ENCODE peak calls at places on chromosome 19, in five cellular contexts. One of them, this sample, is unnamed.

GRCh38 chr19:34499155-34499834 is 17.7 kb downstream of the WTIP start:
- DNase-seq in tibial artery: peak; percentile 16
- DNase-seq in psoas muscle: no peak
- DNase-seq in mesendoderm: no peak
- DNase-seq in aorta: peak; percentile 44
- DNase-seq in this sample: no peak

GRCh38 chr19:33434090-33434885 is 60.8 kb downstream of the CEBPG start:
- DNase-seq in tibial artery: no peak
- DNase-seq in mesendoderm: no peak
- DNase-seq in aorta: peak; percentile 62
- DNase-seq in psoas muscle: no peak
- DNase-seq in this sample: peak; percentile 27

GRCh38 chr19:51793994-51794393 is 963 bp upstream of the FPR3 start:
- DNase-seq in psoas muscle: no peak
- DNase-seq in tibial artery: no peak
- DNase-seq in aorta: no peak
- DNase-seq in mesendoderm: no peak
- DNase-seq in this sample: no peak

GRCh38 chr19:5302396-5302795 is 38.2 kb downstream of the PTPRS start:
- DNase-seq in tibial artery: no peak
- DNase-seq in mesendoderm: no peak
- DNase-seq in aorta: no peak
- DNase-seq in psoas muscle: no peak
- DNase-seq in this sample: no peak

GRCh38 chr19:12331211-12331941 is 2.1 kb downstream of the ZNF563 start:
- DNase-seq in aorta: no peak
- DNase-seq in mesendoderm: no peak
- DNase-seq in tibial artery: no peak
- DNase-seq in psoas muscle: no peak
- DNase-seq in this sample: no peak

GRCh38 chr19:30667746-30668145 is 295.6 kb downstream of the ZNF536 start:
- DNase-seq in psoas muscle: no peak
- DNase-seq in tibial artery: no peak
- DNase-seq in aorta: no peak
- DNase-seq in mesendoderm: no peak
- DNase-seq in this sample: no peak

GRCh38 chr19:56837892-56838679 is 2.4 kb downstream of the PEG3 start:
- DNase-seq in aorta: peak; percentile 90
- DNase-seq in tibial artery: peak; percentile 80
- DNase-seq in psoas muscle: peak; percentile 73
- DNase-seq in mesendoderm: peak; percentile 88
- DNase-seq in this sample: peak; percentile 31

GRCh38 chr19:40605201-40605971 is 4.2 kb downstream of the LTBP4 start:
- DNase-seq in mesendoderm: peak; percentile 79
- DNase-seq in aorta: peak; percentile 87
- DNase-seq in psoas muscle: peak; percentile 72
- DNase-seq in tibial artery: peak; percentile 66
- DNase-seq in this sample: peak; percentile 94

GRCh38 chr19:6233827-6234511 is 45.8 kb downstream of the MLLT1 start:
- DNase-seq in tibial artery: no peak
- DNase-seq in psoas muscle: peak; percentile 56
- DNase-seq in mesendoderm: no peak
- DNase-seq in aorta: peak; percentile 82
- DNase-seq in this sample: no peak

GRCh38 chr19:57559008-57559403 is 657 bp downstream of the ZNF550 start:
- DNase-seq in mesendoderm: peak; percentile 56
- DNase-seq in tibial artery: no peak
- DNase-seq in psoas muscle: no peak
- DNase-seq in aorta: no peak
- DNase-seq in this sample: no peak

GRCh38 chr19:30325657-30326056 is 46.5 kb upstream of the ZNF536 start:
- DNase-seq in mesendoderm: no peak
- DNase-seq in aorta: no peak
- DNase-seq in psoas muscle: no peak
- DNase-seq in tibial artery: no peak
- DNase-seq in this sample: no peak

GRCh38 chr19:50720181-50720920 is 749 bp upstream of the SHANK1 start:
- DNase-seq in tibial artery: no peak
- DNase-seq in aorta: no peak
- DNase-seq in psoas muscle: no peak
- DNase-seq in mesendoderm: no peak
- DNase-seq in this sample: no peak

GRCh38 chr19:34733266-34733825 is 697 bp upstream of the ZNF181 start:
- DNase-seq in mesendoderm: peak; percentile 78
- DNase-seq in psoas muscle: peak; percentile 49
- DNase-seq in aorta: peak; percentile 80
- DNase-seq in tibial artery: peak; percentile 61
- DNase-seq in this sample: no peak

GRCh38 chr19:34461375-34462100 is 20.0 kb upstream of the WTIP start:
- DNase-seq in aorta: no peak
- DNase-seq in mesendoderm: no peak
- DNase-seq in psoas muscle: no peak
- DNase-seq in tibial artery: peak; percentile 22
- DNase-seq in this sample: no peak

GRCh38 chr19:55179570-55180484 is at the start of gene SYT5:
- DNase-seq in mesendoderm: peak; percentile 55
- DNase-seq in psoas muscle: no peak
- DNase-seq in tibial artery: no peak
- DNase-seq in aorta: no peak
- DNase-seq in this sample: peak; percentile 63

GRCh38 chr19:18807861-18808331 is 16.8 kb upstream of the COMP start:
- DNase-seq in aorta: peak; percentile 81
- DNase-seq in tibial artery: peak; percentile 79
- DNase-seq in psoas muscle: peak; percentile 61
- DNase-seq in mesendoderm: no peak
- DNase-seq in this sample: no peak

GRCh38 chr19:55795021-55795420 is 26.1 kb downstream of the RFPL4AL1 start:
- DNase-seq in psoas muscle: no peak
- DNase-seq in tibial artery: no peak
- DNase-seq in mesendoderm: no peak
- DNase-seq in aorta: no peak
- DNase-seq in this sample: no peak

GRCh38 chr19:51179297-51179696 is 37.2 kb downstream of the SIGLEC7 start:
- DNase-seq in psoas muscle: no peak
- DNase-seq in tibial artery: no peak
- DNase-seq in mesendoderm: no peak
- DNase-seq in aorta: no peak
- DNase-seq in this sample: no peak

GRCh38 chr19:2726904-2727639 is 5.9 kb upstream of the DIRAS1 start:
- DNase-seq in mesendoderm: no peak
- DNase-seq in aorta: no peak
- DNase-seq in tibial artery: no peak
- DNase-seq in psoas muscle: no peak
- DNase-seq in this sample: no peak
- H3K4me1 ChIP-seq in mesendoderm: no peaks in the 10 kb centered on the region
- H3K4me1 ChIP-seq in aorta: no peaks in the 10 kb centered on the region
- H3K4me1 ChIP-seq in tibial artery: peaks cover 15% of the 10 kb centered on the region
- H3K4me1 ChIP-seq in psoas muscle: no peaks in the 10 kb centered on the region
- H3K4me1 ChIP-seq in this sample: no peaks in the 10 kb centered on the region

DNA sequence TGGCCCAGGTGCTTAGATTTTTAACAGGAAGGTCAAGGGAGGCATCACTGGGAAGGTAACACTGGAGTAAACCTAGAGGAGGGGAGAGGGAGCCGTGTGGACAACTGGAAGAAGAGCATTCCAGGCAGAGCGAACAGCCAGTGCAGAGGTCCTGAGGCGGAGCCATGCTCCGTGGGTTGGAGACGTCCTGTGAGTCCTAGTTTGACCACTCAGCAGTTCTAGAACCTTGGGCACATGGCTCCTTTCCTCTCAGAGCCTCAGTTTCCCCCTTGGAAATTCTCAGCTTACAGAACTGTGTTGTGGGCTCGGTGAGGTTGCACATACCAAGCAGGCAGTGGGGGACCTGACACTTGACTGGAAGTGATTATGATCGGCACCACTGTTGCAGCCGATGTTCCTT is 130.9 kb downstream of the DPF1 start:
- DNase-seq in mesendoderm: no peak
- DNase-seq in aorta: no peak
- DNase-seq in tibial artery: no peak
- DNase-seq in psoas muscle: no peak
- DNase-seq in this sample: no peak
- H3K4me3 ChIP-seq in mesendoderm: no peak overlapping the region
- H3K4me3 ChIP-seq in aorta: no peak overlapping the region
- H3K4me3 ChIP-seq in tibial artery: no peak overlapping the region
- H3K4me3 ChIP-seq in psoas muscle: no peak overlapping the region
- H3K4me3 ChIP-seq in this sample: no peak overlapping the region

DNA sequence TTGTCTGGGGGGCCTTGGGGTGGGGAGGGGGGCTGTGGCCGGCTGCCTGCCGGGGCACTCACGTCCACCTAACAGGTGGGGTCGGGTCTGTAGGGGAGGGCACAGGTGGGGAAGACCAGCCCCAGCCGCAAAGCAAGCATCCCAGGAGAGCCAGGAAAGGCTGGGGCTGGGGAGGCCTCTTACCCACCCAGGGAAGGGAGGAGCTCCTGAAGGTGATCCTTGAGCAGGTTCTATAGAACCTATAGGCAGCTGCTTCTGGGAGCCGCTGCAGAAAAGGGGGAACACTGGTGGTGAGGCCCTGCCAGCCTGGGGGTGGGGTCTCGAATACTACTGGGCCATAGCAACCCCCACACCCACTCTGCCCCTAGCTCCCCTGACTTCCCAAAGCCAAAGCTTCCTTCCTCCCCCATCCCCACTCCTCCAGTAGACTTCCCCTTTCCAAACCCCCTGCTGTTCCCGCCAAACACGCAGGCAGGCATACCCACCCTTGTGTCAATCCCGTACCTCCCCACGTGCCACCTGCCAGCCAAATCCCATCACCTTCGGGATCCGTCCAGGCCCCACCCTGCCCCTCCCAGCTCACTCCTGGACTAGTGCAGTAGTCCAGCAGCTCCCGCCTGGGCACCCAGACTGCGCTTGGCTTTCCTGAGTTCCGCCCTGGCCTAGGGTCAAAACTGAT is 5.6 kb downstream of the KLF16 start:
- DNase-seq in aorta: no peak
- DNase-seq in mesendoderm: no peak
- DNase-seq in tibial artery: no peak
- DNase-seq in psoas muscle: no peak
- DNase-seq in this sample: peak; percentile 88
- H3K4me1 ChIP-seq in aorta: no peaks in the 10 kb centered on the region
- H3K4me1 ChIP-seq in mesendoderm: peaks cover 21% of the 10 kb centered on the region
- H3K4me1 ChIP-seq in tibial artery: peaks cover 51% of the 10 kb centered on the region
- H3K4me1 ChIP-seq in psoas muscle: peaks cover 38% of the 10 kb centered on the region
- H3K4me1 ChIP-seq in this sample: peaks cover 82% of the 10 kb centered on the region

GRCh38 chr19:16605115-16605514 is 22.9 kb downstream of the MED26 start:
- DNase-seq in tibial artery: no peak
- DNase-seq in psoas muscle: no peak
- DNase-seq in mesendoderm: no peak
- DNase-seq in aorta: no peak
- DNase-seq in this sample: no peak
- H3K4me3 ChIP-seq in tibial artery: no peak overlapping the region
- H3K4me3 ChIP-seq in psoas muscle: no peak overlapping the region
- H3K4me3 ChIP-seq in mesendoderm: no peak overlapping the region
- H3K4me3 ChIP-seq in aorta: no peak overlapping the region
- H3K4me3 ChIP-seq in this sample: no peak overlapping the region

GRCh38 chr19:48484931-48485612 is 15.9 kb downstream of the CYTH2 start:
- DNase-seq in psoas muscle: no peak
- DNase-seq in aorta: no peak
- DNase-seq in tibial artery: no peak
- DNase-seq in mesendoderm: no peak
- DNase-seq in this sample: no peak

GRCh38 chr19:48487544-48487943 is 18.4 kb downstream of the CYTH2 start:
- DNase-seq in psoas muscle: no peak
- DNase-seq in aorta: no peak
- DNase-seq in mesendoderm: no peak
- DNase-seq in tibial artery: no peak
- DNase-seq in this sample: no peak

GRCh38 chr19:48481191-48481500 is 12.0 kb downstream of the CYTH2 start:
- DNase-seq in psoas muscle: no peak
- DNase-seq in aorta: no peak
- DNase-seq in tibial artery: no peak
- DNase-seq in mesendoderm: no peak
- DNase-seq in this sample: no peak

GRCh38 chr19:48481846-48482639 is 12.9 kb downstream of the CYTH2 start:
- DNase-seq in mesendoderm: no peak
- DNase-seq in tibial artery: no peak
- DNase-seq in psoas muscle: no peak
- DNase-seq in aorta: no peak
- DNase-seq in this sample: no peak

GRCh38 chr19:48484247-48484893 is 15.2 kb downstream of the CYTH2 start:
- DNase-seq in aorta: no peak
- DNase-seq in psoas muscle: no peak
- DNase-seq in mesendoderm: no peak
- DNase-seq in tibial artery: no peak
- DNase-seq in this sample: no peak
- H3K4me1 ChIP-seq in aorta: no peaks in the 10 kb centered on the region
- H3K4me1 ChIP-seq in psoas muscle: peaks cover 19% of the 10 kb centered on the region
- H3K4me1 ChIP-seq in mesendoderm: no peaks in the 10 kb centered on the region
- H3K4me1 ChIP-seq in tibial artery: peaks cover 29% of the 10 kb centered on the region
- H3K4me1 ChIP-seq in this sample: peaks cover 9% of the 10 kb centered on the region

DNA sequence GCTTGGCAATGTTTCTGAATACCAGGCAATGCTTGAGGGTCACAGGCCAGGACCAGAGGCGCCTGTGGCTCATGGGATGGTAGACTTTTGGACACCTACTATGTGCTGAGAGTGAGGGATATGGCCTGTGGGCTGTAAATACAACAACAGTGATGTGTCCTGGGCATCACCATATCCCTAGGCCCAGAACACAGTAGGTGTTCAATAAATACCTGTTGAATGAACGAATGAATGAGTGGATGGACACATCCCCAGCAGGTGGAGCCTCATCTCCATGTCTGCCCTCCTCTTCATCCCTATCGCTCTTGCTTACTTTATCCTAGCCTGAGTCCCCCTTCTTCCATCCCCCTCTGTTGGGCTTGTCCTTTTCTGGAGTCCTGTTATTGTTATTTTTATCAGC is 16.5 kb upstream of the NANOS2 start:
- DNase-seq in aorta: no peak
- DNase-seq in psoas muscle: no peak
- DNase-seq in tibial artery: no peak
- DNase-seq in mesendoderm: no peak
- DNase-seq in this sample: no peak
- H3K4me3 ChIP-seq in aorta: no peak overlapping the region
- H3K4me3 ChIP-seq in psoas muscle: no peak overlapping the region
- H3K4me3 ChIP-seq in tibial artery: no peak overlapping the region
- H3K4me3 ChIP-seq in mesendoderm: no peak overlapping the region
- H3K4me3 ChIP-seq in this sample: no peak overlapping the region